ENCODE peak calls at places on chromosomes 11 and 22, in seven cellular contexts. One of them, this sample, is unnamed.

GRCh38 chr11:62601114-62601363 is 626 bp downstream of the MTA2 start:
- DNase-seq in astrocyte of the cerebellum: no peak
- DNase-seq in SHP77: no peak
- DNase-seq in caudate nucleus: no peak
- DNase-seq in aorta: peak
- DNase-seq in HEK293T: no peak
- DNase-seq in neural progenitor cell: no peak
- DNase-seq in this sample: no peak

GRCh38 chr11:124831897-124832296 is 31.7 kb upstream of the MSANTD2 start:
- DNase-seq in astrocyte of the cerebellum: no peak
- DNase-seq in SHP77: no peak
- DNase-seq in caudate nucleus: no peak
- DNase-seq in aorta: no peak
- DNase-seq in HEK293T: no peak
- DNase-seq in neural progenitor cell: no peak
- DNase-seq in this sample: no peak

GRCh38 chr11:35223429-35223828 is 84.5 kb downstream of the CD44 start:
- DNase-seq in astrocyte of the cerebellum: peak
- DNase-seq in SHP77: no peak
- DNase-seq in caudate nucleus: no peak
- DNase-seq in aorta: no peak
- DNase-seq in HEK293T: no peak
- DNase-seq in neural progenitor cell: peak
- DNase-seq in this sample: no peak

GRCh38 chr11:113664069-113664980 is 41.8 kb downstream of the TMPRSS5 start:
- DNase-seq in astrocyte of the cerebellum: peak
- DNase-seq in SHP77: no peak
- DNase-seq in caudate nucleus: no peak
- DNase-seq in aorta: no peak
- DNase-seq in HEK293T: no peak
- DNase-seq in neural progenitor cell: no peak
- DNase-seq in this sample: peak

GRCh38 chr22:17777005-17777716 is 2.9 kb upstream of the BID start:
- DNase-seq in astrocyte of the cerebellum: no peak
- DNase-seq in SHP77: no peak
- DNase-seq in caudate nucleus: no peak
- DNase-seq in aorta: no peak
- DNase-seq in HEK293T: no peak
- DNase-seq in neural progenitor cell: no peak
- DNase-seq in this sample: no peak

GRCh38 chr11:47389577-47390072 is 11.3 kb upstream of the SPI1 start:
- DNase-seq in astrocyte of the cerebellum: no peak
- DNase-seq in SHP77: no peak
- DNase-seq in caudate nucleus: no peak
- DNase-seq in aorta: no peak
- DNase-seq in HEK293T: no peak
- DNase-seq in neural progenitor cell: no peak
- DNase-seq in this sample: no peak

GRCh38 chr11:128891410-128891861 is 280 bp downstream of the KCNJ5 start:
- DNase-seq in astrocyte of the cerebellum: no peak
- DNase-seq in SHP77: no peak
- DNase-seq in caudate nucleus: no peak
- DNase-seq in aorta: no peak
- DNase-seq in HEK293T: no peak
- DNase-seq in neural progenitor cell: no peak
- DNase-seq in this sample: no peak

GRCh38 chr11:1330473-1330872 is 21.0 kb upstream of the TOLLIP start:
- DNase-seq in astrocyte of the cerebellum: no peak
- DNase-seq in SHP77: no peak
- DNase-seq in caudate nucleus: no peak
- DNase-seq in aorta: no peak
- DNase-seq in HEK293T: no peak
- DNase-seq in neural progenitor cell: no peak
- DNase-seq in this sample: no peak

GRCh38 chr11:88231894-88232482 is 56.7 kb upstream of the RAB38 start:
- DNase-seq in astrocyte of the cerebellum: peak
- DNase-seq in SHP77: no peak
- DNase-seq in caudate nucleus: no peak
- DNase-seq in aorta: no peak
- DNase-seq in HEK293T: peak
- DNase-seq in neural progenitor cell: peak
- DNase-seq in this sample: peak

GRCh38 chr11:28618426-28618825 is 510.2 kb downstream of the METTL15 start:
- DNase-seq in astrocyte of the cerebellum: no peak
- DNase-seq in SHP77: no peak
- DNase-seq in caudate nucleus: no peak
- DNase-seq in aorta: no peak
- DNase-seq in HEK293T: no peak
- DNase-seq in neural progenitor cell: no peak
- DNase-seq in this sample: peak

GRCh38 chr11:69010964-69011623 is 2.0 kb downstream of the MRGPRF start:
- DNase-seq in astrocyte of the cerebellum: no peak
- DNase-seq in SHP77: no peak
- DNase-seq in caudate nucleus: peak
- DNase-seq in aorta: peak
- DNase-seq in HEK293T: no peak
- DNase-seq in neural progenitor cell: peak
- DNase-seq in this sample: peak

GRCh38 chr11:75347781-75348613 is 3.5 kb downstream of the ARRB1 start:
- DNase-seq in astrocyte of the cerebellum: no peak
- DNase-seq in SHP77: peak
- DNase-seq in caudate nucleus: no peak
- DNase-seq in aorta: no peak
- DNase-seq in HEK293T: no peak
- DNase-seq in neural progenitor cell: no peak
- DNase-seq in this sample: peak

GRCh38 chr11:35285471-35285870 is 133.9 kb downstream of the SLC1A2 start:
- DNase-seq in astrocyte of the cerebellum: no peak
- DNase-seq in SHP77: no peak
- DNase-seq in caudate nucleus: no peak
- DNase-seq in aorta: no peak
- DNase-seq in HEK293T: no peak
- DNase-seq in neural progenitor cell: no peak
- DNase-seq in this sample: no peak

GRCh38 chr22:26669060-26669481 is 11.7 kb downstream of the MIAT start:
- DNase-seq in astrocyte of the cerebellum: no peak
- DNase-seq in SHP77: no peak
- DNase-seq in caudate nucleus: no peak
- DNase-seq in aorta: no peak
- DNase-seq in HEK293T: peak
- DNase-seq in neural progenitor cell: peak
- DNase-seq in this sample: peak

GRCh38 chr22:37240941-37241320 is 3.1 kb downstream of the RAC2 start:
- DNase-seq in astrocyte of the cerebellum: no peak
- DNase-seq in SHP77: no peak
- DNase-seq in caudate nucleus: no peak
- DNase-seq in aorta: no peak
- DNase-seq in HEK293T: no peak
- DNase-seq in neural progenitor cell: no peak
- DNase-seq in this sample: no peak

GRCh38 chr11:125313271-125314222 is 149.0 kb downstream of the PKNOX2 start:
- DNase-seq in astrocyte of the cerebellum: peak
- DNase-seq in SHP77: no peak
- DNase-seq in caudate nucleus: no peak
- DNase-seq in aorta: no peak
- DNase-seq in HEK293T: no peak
- DNase-seq in neural progenitor cell: no peak
- DNase-seq in this sample: peak

This sample was measured in bronchial epithelial cell.